ENCODE peak calls at places on chromosomes 2 and 18, in eight cellular contexts. G is amniotic stem cell; T is aorta; D is amniotic epithelial cell; Z is NCI-H1436 treated with DMSO at 0.1 percent for 48 hours; K is activated naive CD8-positive, alpha-beta T cell treated with anti-CD3 and anti-CD28 coated beads, Interleukin-2, amount 50 U/mL, for 16 hours; V is stimulated activated CD4-positive, alpha-beta T cell treated with anti-CD3 and anti-CD28 coated beads, Interleukin-1b, Interleukin-23, amount 100 ng/mL, for 1 hour; W is NCI-H1694 treated with DMSO at 0.1 percent for 48 hours. R is an unnamed sample.

GRCh38 chr18:8536226-8536625 is 73.0 kb upstream of the RAB12 start:
- DNase-seq in G (no peak), D (peak), W (peak), T (no peak), Z (no peak), K (no peak), V (no peak), R (no peak)

GRCh38 chr2:241893265-241893664 is 23.7 kb downstream of the RTP5 start:
- DNase-seq in G (no peak), Z (no peak), W (no peak), V (no peak), T (peak), D (no peak), K (no peak), R (no peak)

GRCh38 chr2:162465430-162465829 is 121.5 kb downstream of the GCA start:
- DNase-seq in D (no peak), K (no peak), V (no peak), Z (no peak), G (no peak), T (no peak), W (no peak), R (no peak)

GRCh38 chr2:120736202-120736954 is 710 bp downstream of the GLI2 start:
- DNase-seq in T (no peak), G (peak), D (no peak), Z (no peak), W (no peak), V (no peak), K (no peak), R (no peak)

GRCh38 chr2:88452151-88452851 is at the start of gene FOXI3:
- DNase-seq in D (no peak), G (no peak), V (no peak), W (no peak), Z (no peak), K (no peak), T (no peak), R (peak)

GRCh38 chr18:79400091-79400590 is 4.4 kb downstream of the NFATC1 start:
- DNase-seq in T (peak), D (no peak), G (no peak), Z (no peak), K (peak), V (peak), W (no peak), R (peak)

GRCh38 chr2:104050632-104051242 is 803.2 kb upstream of the POU3F3 start:
- DNase-seq in V (no peak), G (no peak), K (no peak), W (no peak), Z (no peak), T (no peak), D (no peak), R (no peak)

GRCh38 chr2:104406273-104406726 is 447.6 kb upstream of the POU3F3 start:
- DNase-seq in D (no peak), T (no peak), W (no peak), K (no peak), Z (peak), G (no peak), V (no peak), R (peak)

GRCh38 chr2:1860931-1861330 is 116.6 kb upstream of the PXDN start:
- DNase-seq in D (no peak), K (no peak), W (no peak), Z (no peak), T (no peak), V (no peak), G (no peak), R (no peak)

GRCh38 chr18:60452424-60452823 is 79.8 kb upstream of the MC4R start:
- DNase-seq in Z (no peak), W (no peak), D (no peak), T (no peak), V (no peak), K (no peak), G (peak), R (no peak)

GRCh38 chr2:8581601-8582041 is 100.2 kb upstream of the ID2 start:
- DNase-seq in V (no peak), W (no peak), G (no peak), D (no peak), Z (no peak), T (no peak), K (no peak), R (no peak)

GRCh38 chr18:9577361-9577760 is 37.0 kb downstream of the PPP4R1 start:
- DNase-seq in W (no peak), K (no peak), T (no peak), D (peak), Z (no peak), V (no peak), G (no peak), R (no peak)

GRCh38 chr2:62194558-62195420 is 1.1 kb upstream of the B3GNT2 start:
- DNase-seq in T (peak), Z (no peak), D (no peak), V (no peak), G (no peak), K (no peak), W (no peak), R (no peak)

GRCh38 chr2:11393711-11394236 is 49.3 kb upstream of the ROCK2 start:
- DNase-seq in D (peak), G (no peak), W (no peak), Z (no peak), K (no peak), V (no peak), T (no peak), R (peak)